ENCODE peak calls at places on chromosomes 7 and 10, in eight cellular contexts. K, D, Z, R, U, X, N and T are unnamed samples.

GRCh38 chr7:66359656-66360211 is 154.6 kb downstream of the TPST1 start:
- DNase-seq in U (peak), Z (no peak), N (no peak), X (no peak), D (peak), R (peak), K (no peak), T (peak)

GRCh38 chr7:71198887-71199286 is 66.9 kb downstream of the GALNT17 start:
- DNase-seq in Z (no peak), X (no peak), U (no peak), N (no peak), K (no peak), R (peak), D (no peak), T (no peak)

GRCh38 chr10:127524869-127525268 is 24.2 kb upstream of the NPS start:
- DNase-seq in D (no peak), R (no peak), Z (no peak), K (no peak), X (no peak), U (no peak), N (no peak), T (peak)

GRCh38 chr7:106064329-106064728 is 47.8 kb downstream of the SYPL1 start:
- DNase-seq in N (no peak), D (no peak), U (no peak), X (no peak), K (no peak), Z (no peak), R (no peak), T (no peak)

GRCh38 chr7:112296416-112296815 is 89.9 kb downstream of the ZNF277 start:
- DNase-seq in K (no peak), Z (no peak), X (no peak), U (no peak), R (no peak), N (no peak), D (no peak), T (no peak)

GRCh38 chr7:16728811-16729210 is 24.7 kb upstream of the TSPAN13 start:
- DNase-seq in X (no peak), N (no peak), D (no peak), U (no peak), K (no peak), R (no peak), Z (no peak), T (no peak)

GRCh38 chr10:22652988-22653431 is 61.4 kb downstream of the PIP4K2A start:
- DNase-seq in U (no peak), R (no peak), K (no peak), Z (no peak), D (no peak), N (no peak), X (no peak), T (no peak)

GRCh38 chr7:101232141-101232821 is 5.3 kb downstream of the CLDN15 start:
- DNase-seq in D (no peak), K (peak), N (peak), Z (no peak), U (peak), R (peak), X (no peak), T (peak)

GRCh38 chr7:103348452-103348851 is 1.0 kb downstream of the PSMC2 start:
- DNase-seq in X (no peak), Z (no peak), R (no peak), U (no peak), D (peak), N (no peak), K (no peak), T (no peak)

GRCh38 chr7:134836447-134836846 is 57.0 kb downstream of the CALD1 start:
- DNase-seq in D (no peak), X (no peak), N (no peak), R (no peak), K (no peak), Z (no peak), U (no peak), T (no peak)

GRCh38 chr10:53005612-53006325 is 233.2 kb upstream of the MBL2 start:
- DNase-seq in R (no peak), Z (no peak), K (no peak), N (no peak), D (no peak), X (no peak), U (no peak), T (no peak)

GRCh38 chr10:77533887-77534278 is 103.7 kb downstream of the KCNMA1 start:
- DNase-seq in R (no peak), U (no peak), K (no peak), D (no peak), N (no peak), X (peak), Z (no peak), T (peak)

GRCh38 chr7:38756521-38756920 is 125.3 kb upstream of the AMPH start:
- DNase-seq in N (no peak), X (no peak), D (no peak), U (no peak), Z (no peak), R (no peak), K (no peak), T (peak)

GRCh38 chr7:50418526-50418925 is 31.6 kb downstream of the FIGNL1 start:
- DNase-seq in X (no peak), N (no peak), R (no peak), K (no peak), U (no peak), D (no peak), Z (no peak), T (no peak)

GRCh38 chr10:60236869-60237524 is 152.7 kb downstream of the ANK3 start:
- DNase-seq in X (no peak), K (no peak), U (peak), D (peak), R (no peak), N (peak), Z (peak), T (no peak)

GRCh38 chr10:120946497-120946896 is 95.3 kb downstream of the WDR11 start:
- DNase-seq in K (no peak), R (no peak), U (no peak), D (no peak), X (no peak), Z (no peak), N (no peak), T (no peak)

GRCh38 chr7:158395780-158396214 is 191.8 kb downstream of the PTPRN2 start:
- DNase-seq in N (peak), X (peak), K (no peak), R (no peak), U (no peak), Z (no peak), D (no peak), T (no peak)

GRCh38 chr10:2861632-2862210 is 205.6 kb upstream of the PFKP start:
- DNase-seq in N (no peak), U (no peak), K (no peak), D (no peak), Z (no peak), R (no peak), X (no peak), T (no peak)

GRCh38 chr7:131690446-131690845 is 134.0 kb upstream of the PODXL start:
- DNase-seq in R (no peak), Z (no peak), K (no peak), X (no peak), D (no peak), N (no peak), U (no peak), T (no peak)

GRCh38 chr7:152931583-152931982 is 172.0 kb downstream of the ACTR3B start:
- DNase-seq in R (no peak), D (no peak), Z (no peak), N (no peak), K (no peak), U (no peak), X (no peak), T (no peak)

GRCh38 chr10:17418249-17418648 is 36.1 kb downstream of the ST8SIA6 start:
- DNase-seq in N (no peak), U (no peak), X (no peak), Z (no peak), D (no peak), K (no peak), R (peak), T (no peak)

GRCh38 chr7:92588561-92588960 is 1.6 kb downstream of the FAM133B start:
- DNase-seq in U (no peak), D (peak), R (no peak), Z (no peak), K (no peak), N (no peak), X (no peak), T (no peak)

GRCh38 chr7:40763319-40764287 is 628.8 kb downstream of the SUGCT start:
- DNase-seq in Z (no peak), K (no peak), X (no peak), U (no peak), D (no peak), N (no peak), R (no peak), T (no peak)

GRCh38 chr7:3558410-3558809 is 257.4 kb downstream of the SDK1 start:
- DNase-seq in R (no peak), K (no peak), U (no peak), N (no peak), D (no peak), X (no peak), Z (no peak), T (no peak)

GRCh38 chr7:27936244-27937102 is 196.5 kb downstream of the TAX1BP1 start:
- DNase-seq in N (no peak), K (no peak), R (peak), X (no peak), U (no peak), D (no peak), Z (no peak), T (no peak)

GRCh38 chr7:72538856-72539255 is 126.7 kb upstream of the CALN1 start:
- DNase-seq in K (no peak), R (no peak), X (no peak), U (no peak), N (no peak), Z (no peak), D (no peak), T (no peak)

GRCh38 chr10:33638891-33639290 is 304.4 kb upstream of the NRP1 start:
- DNase-seq in K (no peak), Z (no peak), D (no peak), X (no peak), U (no peak), R (no peak), N (no peak), T (no peak)

GRCh38 chr10:52652431-52653220 is 120.0 kb downstream of the MBL2 start:
- DNase-seq in D (no peak), N (no peak), K (no peak), X (no peak), U (no peak), Z (no peak), R (no peak), T (no peak)

GRCh38 chr7:152383341-152384234 is 52.2 kb downstream of the KMT2C start:
- DNase-seq in R (no peak), Z (no peak), U (no peak), N (no peak), K (no peak), D (no peak), X (no peak), T (no peak)

GRCh38 chr10:49309691-49310371 is 10.9 kb downstream of the C10orf71 start:
- DNase-seq in D (peak), R (no peak), N (peak), K (no peak), X (no peak), Z (peak), U (no peak), T (no peak)

GRCh38 chr10:130998642-130999041 is 312.9 kb downstream of the TCERG1L start:
- DNase-seq in R (no peak), X (no peak), Z (no peak), N (no peak), U (no peak), D (no peak), K (no peak), T (no peak)

GRCh38 chr7:148084138-148084537 is 506.4 kb upstream of the C7orf33 start:
- DNase-seq in N (no peak), R (peak), U (peak), X (no peak), Z (no peak), D (peak), K (peak), T (peak)

GRCh38 chr7:116543664-116544063 is 18.8 kb downstream of the CAV1 start:
- DNase-seq in Z (no peak), D (no peak), U (no peak), X (no peak), K (no peak), R (no peak), N (no peak), T (no peak)

GRCh38 chr10:118106426-118106825 is 59.7 kb upstream of the RAB11FIP2 start:
- DNase-seq in Z (no peak), R (no peak), D (peak), K (no peak), U (no peak), N (no peak), X (no peak), T (no peak)

GRCh38 chr10:60148266-60148840 is 241.3 kb downstream of the ANK3 start:
- DNase-seq in R (peak), N (no peak), U (no peak), Z (no peak), X (no peak), K (peak), D (no peak), T (peak)

DNA sequence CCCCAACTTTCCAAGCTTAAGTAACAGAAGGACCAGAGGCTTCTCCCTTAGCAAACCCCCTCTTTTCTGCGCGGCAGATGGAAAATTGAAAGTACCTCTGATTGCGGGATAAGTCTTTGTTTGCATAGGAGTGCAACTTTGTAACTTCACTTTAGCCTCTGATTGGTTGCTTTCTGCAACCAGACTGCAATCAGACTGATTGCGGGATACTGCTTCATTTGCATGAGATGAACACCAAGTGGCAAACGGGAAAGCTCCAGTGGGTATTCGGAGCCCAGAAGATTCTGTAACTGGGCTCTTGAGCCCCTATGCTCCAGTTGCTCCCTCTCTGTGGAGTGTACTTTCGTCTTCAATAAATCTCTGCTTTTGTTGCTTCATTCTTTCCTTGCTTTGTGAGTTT is 260.6 kb downstream of the BAMBI start:
- DNase-seq in X (no peak), D (no peak), Z (no peak), R (no peak), K (no peak), N (no peak), U (no peak), T (no peak)
- H3K27ac ChIP-seq in X (peak), D (no peak), Z (no peak), R (no peak), K (no peak), N (no peak), U (no peak), T (no peak)

DNA sequence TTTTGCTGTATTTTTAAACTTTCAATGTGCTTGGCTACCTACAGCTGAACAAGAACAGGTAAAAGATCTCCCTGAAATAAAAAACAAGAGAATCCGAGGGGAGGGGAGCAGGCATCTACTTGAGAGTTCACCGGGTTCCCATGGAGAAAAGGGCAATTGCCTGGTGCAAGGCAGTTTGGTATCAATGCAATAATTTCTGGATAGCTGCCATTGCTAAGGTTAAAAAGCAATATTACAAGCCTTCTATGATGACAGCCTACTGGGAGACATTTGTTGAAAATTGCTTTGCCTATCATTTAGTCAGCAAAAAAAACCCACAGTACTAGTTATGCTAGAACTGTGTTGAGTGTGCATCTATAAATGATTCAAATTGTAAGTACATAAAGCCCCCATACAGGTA is 82.1 kb downstream of the GFRA1 start:
- DNase-seq in Z (no peak), D (no peak), N (no peak), R (no peak), K (no peak), X (no peak), U (no peak), T (no peak)
- TF ChIP-seq CTCF in Z (no peak), D (no peak), N (no peak), R (no peak), K (no peak), X (no peak), U (no peak), T (no peak)

GRCh38 chr7:1934756-1935155 is 264.7 kb downstream of the ELFN1 start:
- DNase-seq in D (no peak), Z (no peak), X (no peak), K (no peak), U (no peak), R (no peak), N (no peak), T (no peak)
- H3K27ac ChIP-seq in D (no peak), Z (no peak), X (no peak), K (no peak), U (no peak), R (no peak), N (no peak), T (no peak)

GRCh38 chr7:91264924-91265681 is 870 bp downstream of the FZD1 start:
- DNase-seq in D (peak), U (peak), R (peak), Z (no peak), X (no peak), N (peak), K (no peak), T (peak)

GRCh38 chr7:91263359-91264082 is 712 bp upstream of the FZD1 start:
- DNase-seq in N (peak), R (peak), X (peak), U (peak), K (no peak), D (peak), Z (no peak), T (no peak)

GRCh38 chr7:91265693-91266066 is 1.4 kb downstream of the FZD1 start:
- DNase-seq in D (no peak), R (peak), U (peak), K (no peak), N (peak), X (no peak), Z (no peak), T (no peak)

GRCh38 chr7:91266067-91266930 is 2.1 kb downstream of the FZD1 start:
- DNase-seq in U (peak), X (no peak), D (no peak), K (no peak), R (peak), Z (no peak), N (peak), T (no peak)

DNA sequence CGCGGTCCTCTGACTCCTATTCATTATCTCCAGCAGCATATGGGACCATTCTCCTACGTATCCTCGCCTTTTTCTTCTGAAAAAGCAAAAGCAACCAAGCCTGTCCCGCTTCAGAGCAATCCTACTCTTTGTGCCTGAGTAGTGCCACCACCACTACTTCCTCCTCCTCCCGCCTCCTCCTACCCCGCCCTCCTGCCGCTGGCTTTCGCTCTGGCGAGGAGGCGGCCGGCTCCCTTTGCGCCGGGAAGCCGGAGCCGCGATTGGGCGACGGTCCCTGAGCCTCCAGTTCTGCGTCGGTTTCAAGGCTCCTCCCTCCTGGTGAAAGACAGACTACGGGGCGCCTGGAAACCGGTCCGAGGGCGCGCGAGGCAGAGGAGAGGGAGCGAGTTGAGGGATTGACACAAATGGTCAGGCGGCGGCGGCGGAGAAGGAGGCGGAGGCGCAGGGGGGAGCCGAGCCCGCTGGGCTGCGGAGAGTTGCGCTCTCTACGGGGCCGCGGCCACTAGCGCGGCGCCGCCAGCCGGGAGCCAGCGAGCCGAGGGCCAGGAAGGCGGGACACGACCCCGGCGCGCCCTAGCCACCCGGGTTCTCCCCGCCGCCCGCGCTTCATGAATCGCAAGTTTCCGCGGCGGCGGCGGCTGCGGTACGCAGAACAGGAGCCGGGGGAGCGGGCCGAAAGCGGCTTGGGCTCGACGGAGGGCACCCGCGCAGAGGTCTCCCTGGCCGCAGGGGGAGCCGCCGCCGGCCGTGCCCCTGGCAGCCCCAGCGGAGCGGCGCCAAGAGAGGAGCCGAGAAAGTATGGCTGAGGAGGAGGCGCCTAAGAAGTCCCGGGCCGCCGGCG is at the start of gene FZD1:
- DNase-seq in U (peak), K (peak), X (peak), Z (peak), D (peak), N (peak), R (peak), T (peak)
- TF ChIP-seq CTCF in U (no peak), K (no peak), X (peak), Z (no peak), D (no peak), N (no peak), R (peak), T (no peak)

DNA sequence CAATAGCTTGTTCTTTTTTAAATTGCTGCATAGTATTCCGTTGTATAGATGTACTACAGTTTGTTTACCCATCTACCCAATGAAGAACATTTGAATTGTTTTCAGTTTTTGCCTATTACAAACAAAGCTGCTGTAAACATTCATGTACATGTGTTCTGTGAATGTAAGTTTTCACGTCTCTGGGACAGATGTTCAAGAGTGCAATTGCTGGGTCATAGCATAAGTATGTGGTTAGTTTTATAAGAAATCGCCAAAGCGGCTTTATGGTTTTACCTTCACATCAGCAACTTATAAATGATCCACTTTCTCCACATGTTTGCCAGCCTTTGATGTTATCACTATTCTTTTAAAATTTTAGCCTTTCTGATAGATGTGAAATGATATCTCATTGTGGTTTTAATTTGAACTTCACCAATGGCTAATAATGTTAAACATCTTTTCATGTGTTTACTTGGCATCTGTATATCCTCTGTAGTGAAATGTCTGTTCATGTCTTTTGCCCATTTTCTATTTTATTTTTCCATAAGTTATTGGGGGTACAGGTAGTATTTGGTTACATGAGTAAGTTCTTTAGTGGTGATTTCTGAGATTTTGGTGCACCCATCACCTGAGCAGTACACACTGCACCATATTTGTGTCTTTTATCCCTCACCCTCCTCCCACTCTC is 73.5 kb downstream of the TBXAS1 start:
- DNase-seq in R (no peak), D (no peak), Z (no peak), K (no peak), U (no peak), X (no peak), N (no peak), T (no peak)
- H3K27ac ChIP-seq in R (no peak), D (no peak), Z (no peak), K (no peak), U (no peak), X (no peak), N (no peak), T (no peak)

DNA sequence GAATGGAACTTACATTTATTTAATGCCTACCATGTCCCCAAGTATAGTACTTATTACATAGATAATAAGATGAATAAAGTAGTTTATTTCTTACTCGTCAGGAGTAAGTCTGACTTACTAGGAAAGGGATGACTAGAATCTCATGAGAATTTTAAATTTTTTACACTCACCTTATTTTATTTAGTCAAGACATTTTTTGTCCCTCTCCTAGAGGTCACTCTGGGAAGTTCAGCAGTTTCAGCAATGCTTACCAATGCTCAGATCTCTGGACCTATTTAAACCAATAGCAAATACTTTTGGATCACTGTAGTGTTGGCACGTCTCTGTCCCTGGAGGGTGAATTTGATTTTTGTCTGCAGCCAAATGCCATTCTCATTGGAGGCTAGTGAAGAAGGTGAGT is 10.7 kb upstream of the ACTA2 start:
- DNase-seq in D (no peak), N (no peak), R (no peak), Z (no peak), U (no peak), K (no peak), X (no peak), T (no peak)
- TF ChIP-seq CTCF in D (no peak), N (no peak), R (no peak), Z (no peak), U (no peak), K (no peak), X (no peak), T (no peak)

GRCh38 chr7:105055084-105055483 is 41.1 kb downstream of the KMT2E start:
- DNase-seq in U (no peak), R (no peak), Z (no peak), X (no peak), N (no peak), K (no peak), D (no peak), T (no peak)
- H3K27ac ChIP-seq in U (no peak), R (no peak), Z (no peak), X (no peak), N (no peak), K (no peak), D (no peak), T (no peak)